ENCODE peak calls at places on chromosomes 13 and 19, in nine cellular contexts. Y is uterus, N is ovary, C is testis, D is breast epithelium, W is A549, F is heart left ventricle, L is transverse colon, T is body of pancreas. M is an unnamed sample.

GRCh38 chr13:98576963-98577822 is at the start of gene STK24:
- DNase-seq in Y (peak), N (peak), C (peak), D (peak), W (no peak), F (peak), L (peak), T (peak), M (peak)

GRCh38 chr19:47097396-47098217 is 16.0 kb downstream of the ZC3H4 start:
- DNase-seq in Y (no peak), N (no peak), C (peak), D (peak), W (no peak), F (peak), L (peak), T (no peak), M (no peak)

GRCh38 chr13:71590654-71591148 is 276.3 kb downstream of the DACH1 start:
- DNase-seq in Y (no peak), N (no peak), C (no peak), D (no peak), W (no peak), F (no peak), L (no peak), T (no peak), M (no peak)

GRCh38 chr13:27171244-27171829 is at the start of gene USP12:
- DNase-seq in Y (no peak), N (peak), C (peak), D (peak), W (no peak), F (no peak), L (peak), T (peak), M (no peak)

GRCh38 chr13:44854264-44855060 is 134.8 kb downstream of the NUFIP1 start:
- DNase-seq in Y (no peak), N (no peak), C (no peak), D (no peak), W (no peak), F (peak), L (peak), T (peak), M (no peak)

GRCh38 chr13:41179593-41180250 is 14.6 kb downstream of the KBTBD7 start:
- DNase-seq in Y (no peak), N (no peak), C (no peak), D (no peak), W (no peak), F (no peak), L (no peak), T (no peak), M (no peak)

GRCh38 chr13:40384976-40385857 is 281.2 kb downstream of the FOXO1 start:
- DNase-seq in Y (no peak), N (no peak), C (no peak), D (no peak), W (no peak), F (no peak), L (no peak), T (no peak), M (no peak)

GRCh38 chr19:55716531-55716930 is 21.7 kb downstream of the NLRP9 start:
- DNase-seq in Y (no peak), N (no peak), C (no peak), D (no peak), W (no peak), F (no peak), L (no peak), T (no peak), M (no peak)

GRCh38 chr13:49346460-49346859 is 97.4 kb downstream of the CAB39L start:
- DNase-seq in Y (no peak), N (no peak), C (peak), D (no peak), W (no peak), F (no peak), L (no peak), T (no peak), M (no peak)

GRCh38 chr19:39499082-39499642 is 415 bp downstream of the DLL3 start:
- DNase-seq in Y (no peak), N (no peak), C (no peak), D (no peak), W (no peak), F (no peak), L (no peak), T (no peak), M (no peak)

GRCh38 chr13:88031980-88032562 is 360.9 kb downstream of the SLITRK5 start:
- DNase-seq in Y (no peak), N (no peak), C (no peak), D (no peak), W (no peak), F (no peak), L (no peak), T (no peak), M (no peak)

GRCh38 chr19:51799311-51799997 is 4.5 kb downstream of the FPR3 start:
- DNase-seq in Y (peak), N (peak), C (peak), D (peak), W (no peak), F (peak), L (peak), T (peak), M (peak)

GRCh38 chr13:59442946-59443345 is 720.8 kb downstream of the DIAPH3 start:
- DNase-seq in Y (no peak), N (no peak), C (no peak), D (no peak), W (no peak), F (no peak), L (no peak), T (no peak), M (no peak)

GRCh38 chr19:30267332-30267731 is 104.9 kb upstream of the ZNF536 start:
- DNase-seq in Y (no peak), N (no peak), C (no peak), D (no peak), W (no peak), F (no peak), L (no peak), T (no peak), M (no peak)

GRCh38 chr19:29467824-29468401 is 57.9 kb upstream of the VSTM2B start:
- DNase-seq in Y (no peak), N (no peak), C (no peak), D (no peak), W (peak), F (no peak), L (no peak), T (no peak), M (no peak)

GRCh38 chr19:2261438-2262172 is 5.4 kb upstream of the JSRP1 start:
- DNase-seq in Y (no peak), N (no peak), C (no peak), D (no peak), W (no peak), F (no peak), L (peak), T (peak), M (no peak)

GRCh38 chr19:49809155-49809986 is 3.7 kb downstream of the FUZ start:
- DNase-seq in Y (no peak), N (no peak), C (peak), D (peak), W (peak), F (peak), L (peak), T (peak), M (no peak)

GRCh38 chr19:3210347-3211017 is 14.0 kb upstream of the CELF5 start:
- DNase-seq in Y (peak), N (no peak), C (peak), D (no peak), W (peak), F (no peak), L (peak), T (peak), M (no peak)

GRCh38 chr13:82501804-82502203 is 1380.5 kb downstream of the SLITRK1 start:
- DNase-seq in Y (no peak), N (no peak), C (no peak), D (no peak), W (no peak), F (no peak), L (no peak), T (no peak), M (no peak)

GRCh38 chr19:11737964-11738745 is 591 bp downstream of the ZNF823 start:
- DNase-seq in Y (peak), N (peak), C (peak), D (peak), W (no peak), F (peak), L (peak), T (peak), M (peak)

GRCh38 chr19:11735375-11735774 is 3.4 kb downstream of the ZNF823 start:
- DNase-seq in Y (no peak), N (no peak), C (no peak), D (no peak), W (no peak), F (no peak), L (peak), T (no peak), M (no peak)

GRCh38 chr19:11736696-11737095 is 2.0 kb downstream of the ZNF823 start:
- DNase-seq in Y (no peak), N (no peak), C (no peak), D (no peak), W (no peak), F (peak), L (peak), T (peak), M (peak)

GRCh38 chr19:11738746-11739620 is at the start of gene ZNF823:
- DNase-seq in Y (peak), N (peak), C (peak), D (peak), W (peak), F (peak), L (peak), T (peak), M (peak)
- TF ChIP-seq POLR2A in Y (peak), N (peak), C (peak), D (peak), W (peak), F (peak), L (peak), T (peak), M (peak)

GRCh38 chr19:7888145-7888825 is at the start of gene LRRC8E:
- DNase-seq in Y (no peak), N (no peak), C (no peak), D (no peak), W (peak), F (peak), L (peak), T (peak), M (peak)
- TF ChIP-seq POLR2A in Y (no peak), N (no peak), C (no peak), D (no peak), W (peak), F (no peak), L (peak), T (peak), M (peak)

GRCh38 chr19:10500247-10500592 is 2.9 kb downstream of the KEAP1 start:
- DNase-seq in Y (no peak), N (no peak), C (no peak), D (no peak), W (no peak), F (no peak), L (no peak), T (no peak), M (no peak)

GRCh38 chr19:10502524-10503001 is 593 bp downstream of the KEAP1 start:
- DNase-seq in Y (peak), N (peak), C (peak), D (peak), W (peak), F (peak), L (peak), T (peak), M (peak)

GRCh38 chr19:10501971-10502523 is 1.1 kb downstream of the KEAP1 start:
- DNase-seq in Y (peak), N (peak), C (peak), D (peak), W (peak), F (peak), L (peak), T (peak), M (peak)

GRCh38 chr19:10505583-10506229 is 2.5 kb upstream of the KEAP1 start:
- DNase-seq in Y (peak), N (peak), C (peak), D (peak), W (peak), F (peak), L (peak), T (peak), M (peak)

GRCh38 chr19:10503002-10503789 is at the start of gene KEAP1:
- DNase-seq in Y (peak), N (peak), C (peak), D (peak), W (peak), F (peak), L (peak), T (peak), M (no peak)
- TF ChIP-seq POLR2A in Y (no peak), N (no peak), C (no peak), D (no peak), W (no peak), F (no peak), L (no peak), T (no peak), M (no peak)

DNA sequence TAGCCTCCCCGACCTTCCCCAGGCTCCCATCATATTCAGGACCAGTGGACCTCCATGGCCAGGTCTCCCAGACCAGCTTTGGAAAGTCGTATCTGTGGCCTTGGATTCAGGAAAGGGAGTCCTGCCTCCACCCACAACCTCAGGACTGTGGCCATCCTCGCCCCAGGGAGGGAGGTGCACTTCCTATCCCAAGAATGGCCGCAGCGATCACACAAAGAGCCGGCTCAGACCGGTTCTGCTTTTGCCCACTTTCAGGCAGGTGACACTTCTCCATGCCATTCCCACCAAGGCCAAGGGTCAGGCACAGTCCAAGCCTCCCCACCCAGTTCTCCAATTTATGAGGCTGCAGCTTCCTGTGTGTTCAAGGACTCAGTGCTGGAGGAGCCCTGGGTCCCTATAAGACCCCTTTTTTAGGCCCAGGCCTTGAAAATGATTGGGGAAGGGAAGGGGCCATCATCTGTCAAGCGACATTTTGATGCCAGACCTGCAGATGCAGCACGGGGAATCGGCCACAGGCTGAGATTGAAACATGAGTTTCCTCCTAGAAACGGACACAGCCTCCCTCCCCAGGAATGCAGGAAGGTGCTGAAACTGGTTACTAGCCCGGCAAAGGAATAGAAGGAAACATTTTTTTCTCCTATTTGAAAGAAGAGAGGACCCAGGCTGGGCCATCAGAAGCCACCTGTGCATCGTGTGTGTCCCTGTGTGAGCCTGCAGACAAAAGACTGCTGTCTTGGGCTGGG is 65.6 kb upstream of the USE1 start:
- DNase-seq in Y (no peak), N (no peak), C (no peak), D (no peak), W (no peak), F (peak), L (no peak), T (no peak), M (no peak)
- TF ChIP-seq POLR2A in Y (no peak), N (no peak), C (no peak), D (no peak), W (no peak), F (no peak), L (no peak), T (no peak), M (no peak)